ENCODE peak calls at places on chromosomes 12 and 14, in eight cellular contexts. Q, X, F, R, K, H, D and B are unnamed samples.

GRCh38 chr14:57725399-57726077 is 140.4 kb downstream of the SLC35F4 start:
- DNase-seq in K (no peak), R (no peak), D (no peak), X (no peak), Q (no peak), H (no peak), F (no peak), B (no peak)

GRCh38 chr12:6370994-6371754 is 4.2 kb downstream of the SCNN1A start:
- DNase-seq in Q (no peak), K (peak; percentile 72), H (no peak), X (peak; percentile 71), D (no peak), R (no peak), F (peak; percentile 58), B (no peak)

GRCh38 chr12:103908877-103909276 is 21.3 kb upstream of the HSP90B1 start:
- DNase-seq in H (no peak), F (no peak), D (no peak), Q (no peak), X (no peak), R (no peak), K (no peak), B (no peak)

GRCh38 chr12:112809684-112810083 is 18.1 kb downstream of the RPH3A start:
- DNase-seq in R (no peak), Q (no peak), K (no peak), H (no peak), F (no peak), X (no peak), D (no peak), B (no peak)

GRCh38 chr12:66235626-66236281 is 46.7 kb downstream of the IRAK3 start:
- DNase-seq in R (no peak), D (no peak), F (no peak), K (no peak), X (no peak), H (no peak), Q (no peak), B (no peak)

GRCh38 chr14:42911642-42912041 is 1305.0 kb downstream of the LRFN5 start:
- DNase-seq in D (no peak), H (no peak), K (no peak), R (no peak), Q (no peak), F (no peak), X (no peak), B (no peak)

GRCh38 chr12:116113398-116114130 is 163.9 kb downstream of the MED13L start:
- DNase-seq in F (no peak), H (no peak), D (no peak), R (no peak), K (no peak), Q (no peak), X (no peak), B (no peak)

GRCh38 chr12:76391461-76391860 is 43.2 kb upstream of the BBS10 start:
- DNase-seq in R (no peak), K (no peak), X (no peak), F (no peak), Q (no peak), H (no peak), D (no peak), B (no peak)

GRCh38 chr12:93750056-93750455 is 72.9 kb downstream of the CRADD start:
- DNase-seq in R (no peak), X (no peak), Q (no peak), K (no peak), H (no peak), F (no peak), D (no peak), B (no peak)

GRCh38 chr12:71183018-71183417 is 25.2 kb upstream of the TSPAN8 start:
- DNase-seq in Q (no peak), X (peak; percentile 57), R (no peak), H (no peak), K (no peak), F (no peak), D (no peak), B (no peak)

GRCh38 chr12:71162832-71163711 is 5.3 kb upstream of the TSPAN8 start:
- DNase-seq in D (no peak), Q (no peak), K (no peak), R (no peak), F (no peak), X (no peak), H (no peak), B (no peak)

GRCh38 chr12:43362910-43363694 is 188.9 kb downstream of the ADAMTS20 start:
- DNase-seq in D (no peak), R (no peak), X (no peak), K (no peak), Q (no peak), H (no peak), F (no peak), B (no peak)

GRCh38 chr14:100603341-100604125 is 16.3 kb upstream of the BEGAIN start:
- DNase-seq in K (no peak), D (no peak), Q (no peak), R (no peak), X (no peak), H (no peak), F (no peak), B (no peak)

GRCh38 chr14:69951935-69952334 is 72.7 kb downstream of the SMOC1 start:
- DNase-seq in Q (no peak), R (no peak), H (no peak), K (no peak), D (no peak), X (no peak), F (no peak), B (no peak)

GRCh38 chr12:2960432-2960956 is 1.3 kb downstream of the TEAD4 start:
- DNase-seq in Q (no peak), D (no peak), H (no peak), K (no peak), F (no peak), X (no peak), R (no peak), B (no peak)

GRCh38 chr12:104742551-104742961 is 215.5 kb downstream of the SLC41A2 start:
- DNase-seq in D (no peak), Q (no peak), F (no peak), H (no peak), K (no peak), X (no peak), R (no peak), B (no peak)

GRCh38 chr12:3951380-3952135 is 78.4 kb upstream of the PARP11 start:
- DNase-seq in F (no peak), X (no peak), K (no peak), D (peak; percentile 32), H (no peak), Q (no peak), R (no peak), B (no peak)

GRCh38 chr12:47772738-47773061 is 338 bp upstream of the SLC48A1 start:
- DNase-seq in D (no peak), X (no peak), F (no peak), H (no peak), R (no peak), K (no peak), Q (no peak), B (no peak)

GRCh38 chr14:99254391-99255009 is 17.5 kb downstream of the BCL11B start:
- DNase-seq in Q (no peak), K (no peak), X (no peak), D (no peak), R (no peak), F (no peak), H (no peak), B (no peak)

GRCh38 chr12:31726575-31726974 is 2.2 kb downstream of the AMN1 start:
- DNase-seq in K (no peak), H (no peak), X (no peak), Q (no peak), F (no peak), R (no peak), D (no peak), B (no peak)

GRCh38 chr12:31727197-31727596 is 1.6 kb downstream of the AMN1 start:
- DNase-seq in X (no peak), D (no peak), F (no peak), H (no peak), K (no peak), R (no peak), Q (no peak), B (no peak)

GRCh38 chr12:31728289-31728916 is 418 bp downstream of the AMN1 start:
- DNase-seq in F (peak; percentile 57), D (no peak), X (peak; percentile 55), K (peak; percentile 53), H (peak; percentile 29), R (no peak), Q (no peak), B (no peak)

GRCh38 chr12:31724597-31724996 is 4.2 kb downstream of the AMN1 start:
- DNase-seq in R (no peak), X (no peak), D (no peak), Q (no peak), F (no peak), K (no peak), H (no peak), B (no peak)

DNA sequence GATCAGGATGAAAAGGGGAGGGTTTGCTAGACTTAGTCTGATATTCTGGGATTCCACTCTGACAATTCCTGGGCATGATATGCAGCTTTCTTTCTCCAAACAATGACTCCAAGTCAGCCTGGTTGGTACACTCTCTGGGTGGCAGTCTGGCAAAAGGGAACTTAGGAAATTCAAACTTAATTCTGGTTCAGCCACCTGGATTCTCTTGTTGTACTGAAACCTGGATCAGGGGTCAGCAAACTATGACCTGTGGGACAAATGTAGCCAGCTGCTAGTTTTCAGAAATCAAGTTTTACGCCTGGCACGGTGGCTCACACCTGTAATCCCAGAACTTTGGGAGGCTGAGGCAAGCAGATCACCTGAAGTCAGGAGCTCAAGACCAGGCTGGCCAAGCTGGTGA is 6.2 kb downstream of the AMN1 start:
- DNase-seq in D (no peak), H (no peak), X (no peak), Q (no peak), F (no peak), K (no peak), R (no peak), B (no peak)
- H3K27ac ChIP-seq in D (peak overlapping the region; percentile 41), H (peak overlapping the region; percentile 10), X (no peak overlapping the region), Q (no peak overlapping the region), F (no peak overlapping the region), K (peak overlapping the region; percentile 77), R (no peak overlapping the region), B (no peak overlapping the region)

GRCh38 chr12:57732270-57732669 is 6.3 kb downstream of the AGAP2 start:
- DNase-seq in X (peak; percentile 14), H (no peak), K (no peak), D (no peak), Q (no peak), F (no peak), R (no peak), B (no peak)
- H3K27me3 ChIP-seq in X (peaks cover 25% of the 10 kb centered on the region), H (no peaks in the 10 kb centered on the region), K (peaks cover 61% of the 10 kb centered on the region), D (peaks cover 19% of the 10 kb centered on the region), Q (peaks cover 88% of the 10 kb centered on the region), F (no peaks in the 10 kb centered on the region), R (peaks cover 48% of the 10 kb centered on the region), B (no peaks in the 10 kb centered on the region)

DNA sequence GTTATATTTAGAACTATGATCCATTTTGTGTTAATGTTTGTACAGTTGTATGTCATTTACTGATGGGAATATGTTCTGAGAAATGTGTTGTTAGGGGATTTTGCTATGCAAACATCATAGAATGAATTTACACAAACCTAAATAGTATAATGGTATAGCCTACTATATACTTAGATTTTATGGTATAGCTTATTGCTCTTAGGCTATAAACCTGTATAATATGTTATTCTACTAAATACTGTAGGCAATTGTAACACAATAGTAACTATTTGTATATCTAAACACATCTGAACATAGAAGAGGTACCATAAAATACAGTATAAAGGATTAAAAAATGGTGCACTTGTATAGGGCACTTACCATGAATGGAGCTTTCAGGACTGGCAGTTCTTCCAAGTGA is 105.4 kb upstream of the GRIN2B start:
- DNase-seq in Q (no peak), F (no peak), H (no peak), X (no peak), R (no peak), K (no peak), D (no peak), B (no peak)
- TF ChIP-seq CTCF in Q (no peak), F (no peak), H (no peak), X (no peak), R (no peak), K (no peak), D (no peak), B (no peak)

GRCh38 chr14:89466460-89466859 is 49.4 kb upstream of the FOXN3 start:
- DNase-seq in H (peak; percentile 36), R (no peak), X (no peak), D (no peak), F (no peak), K (no peak), Q (no peak), B (no peak)
- H3K27ac ChIP-seq in H (no peak overlapping the region), R (no peak overlapping the region), X (no peak overlapping the region), D (no peak overlapping the region), F (no peak overlapping the region), K (no peak overlapping the region), Q (no peak overlapping the region), B (no peak overlapping the region)